ENCODE peak calls at places on chromosomes 2 and 18, in six cellular contexts. One of them, this sample, is unnamed.
A peak's percentile ranks its signal among the peaks of the same experiment; 100 is the strongest.

GRCh38 chr2:120793682-120794403 is 58.2 kb downstream of the GLI2 start:
- DNase-seq in cardiac muscle cell: no peak
- DNase-seq in foreskin fibroblast: peak; percentile 44
- DNase-seq in NCI-H748 treated with DMSO at 0.1 percent for 48 hours: no peak
- DNase-seq in RWPE1: peak; percentile 26
- DNase-seq in activated CD4-positive, alpha-beta T cell treated with anti-CD3 and anti-CD28 coated beads for 24 hours: no peak
- DNase-seq in this sample: no peak

GRCh38 chr18:46281185-46282176 is 177.3 kb downstream of the HAUS1 start:
- DNase-seq in RWPE1: peak; percentile 43
- DNase-seq in cardiac muscle cell: peak; percentile 83
- DNase-seq in activated CD4-positive, alpha-beta T cell treated with anti-CD3 and anti-CD28 coated beads for 24 hours: peak; percentile 33
- DNase-seq in NCI-H748 treated with DMSO at 0.1 percent for 48 hours: peak; percentile 42
- DNase-seq in foreskin fibroblast: peak; percentile 87
- DNase-seq in this sample: peak; percentile 30

GRCh38 chr2:11748018-11748860 is 1.8 kb downstream of the LPIN1 start:
- DNase-seq in foreskin fibroblast: peak; percentile 8
- DNase-seq in RWPE1: no peak
- DNase-seq in cardiac muscle cell: no peak
- DNase-seq in activated CD4-positive, alpha-beta T cell treated with anti-CD3 and anti-CD28 coated beads for 24 hours: no peak
- DNase-seq in NCI-H748 treated with DMSO at 0.1 percent for 48 hours: no peak
- DNase-seq in this sample: no peak

GRCh38 chr2:16666453-16666801 is 793 bp upstream of the CYRIA start:
- DNase-seq in activated CD4-positive, alpha-beta T cell treated with anti-CD3 and anti-CD28 coated beads for 24 hours: no peak
- DNase-seq in RWPE1: no peak
- DNase-seq in foreskin fibroblast: peak; percentile 4
- DNase-seq in cardiac muscle cell: no peak
- DNase-seq in NCI-H748 treated with DMSO at 0.1 percent for 48 hours: no peak
- DNase-seq in this sample: no peak

GRCh38 chr18:58490238-58490637 is 138.7 kb downstream of the ALPK2 start:
- DNase-seq in activated CD4-positive, alpha-beta T cell treated with anti-CD3 and anti-CD28 coated beads for 24 hours: no peak
- DNase-seq in RWPE1: no peak
- DNase-seq in NCI-H748 treated with DMSO at 0.1 percent for 48 hours: no peak
- DNase-seq in foreskin fibroblast: no peak
- DNase-seq in cardiac muscle cell: no peak
- DNase-seq in this sample: no peak

GRCh38 chr2:213279961-213280360 is 4.3 kb upstream of the SPAG16 start:
- DNase-seq in NCI-H748 treated with DMSO at 0.1 percent for 48 hours: no peak
- DNase-seq in activated CD4-positive, alpha-beta T cell treated with anti-CD3 and anti-CD28 coated beads for 24 hours: no peak
- DNase-seq in cardiac muscle cell: no peak
- DNase-seq in RWPE1: no peak
- DNase-seq in foreskin fibroblast: no peak
- DNase-seq in this sample: no peak

GRCh38 chr2:175834472-175834871 is 167.6 kb downstream of the LNPK start:
- DNase-seq in NCI-H748 treated with DMSO at 0.1 percent for 48 hours: peak; percentile 47
- DNase-seq in activated CD4-positive, alpha-beta T cell treated with anti-CD3 and anti-CD28 coated beads for 24 hours: no peak
- DNase-seq in cardiac muscle cell: peak; percentile 16
- DNase-seq in foreskin fibroblast: no peak
- DNase-seq in RWPE1: no peak
- DNase-seq in this sample: no peak

GRCh38 chr2:221042926-221043325 is 529.2 kb downstream of the EPHA4 start:
- DNase-seq in cardiac muscle cell: peak; percentile 23
- DNase-seq in foreskin fibroblast: no peak
- DNase-seq in RWPE1: no peak
- DNase-seq in activated CD4-positive, alpha-beta T cell treated with anti-CD3 and anti-CD28 coated beads for 24 hours: no peak
- DNase-seq in NCI-H748 treated with DMSO at 0.1 percent for 48 hours: no peak
- DNase-seq in this sample: no peak

GRCh38 chr2:98461650-98462049 is 17.0 kb downstream of the INPP4A start:
- DNase-seq in activated CD4-positive, alpha-beta T cell treated with anti-CD3 and anti-CD28 coated beads for 24 hours: no peak
- DNase-seq in foreskin fibroblast: no peak
- DNase-seq in NCI-H748 treated with DMSO at 0.1 percent for 48 hours: no peak
- DNase-seq in cardiac muscle cell: no peak
- DNase-seq in RWPE1: no peak
- DNase-seq in this sample: no peak

GRCh38 chr18:79472176-79472575 is 76.4 kb downstream of the NFATC1 start:
- DNase-seq in NCI-H748 treated with DMSO at 0.1 percent for 48 hours: no peak
- DNase-seq in RWPE1: no peak
- DNase-seq in cardiac muscle cell: no peak
- DNase-seq in foreskin fibroblast: no peak
- DNase-seq in activated CD4-positive, alpha-beta T cell treated with anti-CD3 and anti-CD28 coated beads for 24 hours: no peak
- DNase-seq in this sample: no peak

GRCh38 chr2:49251766-49252165 is 97.5 kb upstream of the FSHR start:
- DNase-seq in activated CD4-positive, alpha-beta T cell treated with anti-CD3 and anti-CD28 coated beads for 24 hours: no peak
- DNase-seq in RWPE1: no peak
- DNase-seq in cardiac muscle cell: no peak
- DNase-seq in NCI-H748 treated with DMSO at 0.1 percent for 48 hours: no peak
- DNase-seq in foreskin fibroblast: peak; percentile 79
- DNase-seq in this sample: no peak